ENCODE peak calls at places on chromosomes 2 and 18, in six cellular contexts. X is stimulated activated naive CD8-positive, alpha-beta T cell treated with anti-CD3 and anti-CD28 coated beads, Interleukin-15, amount 100 ng/mL, for 72 hours; K is AG10803; T is PC-9; N is amygdala; D is T-cell. I is an unnamed sample.

GRCh38 chr18:57737661-57738060 is 65.5 kb downstream of the ATP8B1 start:
- DNase-seq in X (no peak), K (peak), T (no peak), N (no peak), D (no peak), I (peak)

GRCh38 chr2:65404988-65405697 is 27.3 kb downstream of the SPRED2 start:
- DNase-seq in X (no peak), K (no peak), T (no peak), N (no peak), D (no peak), I (no peak)

GRCh38 chr2:138831691-138832090 is 51.5 kb upstream of the NXPH2 start:
- DNase-seq in X (no peak), K (no peak), T (no peak), N (no peak), D (no peak), I (no peak)

GRCh38 chr18:10935588-10935987 is 213.8 kb downstream of the PIEZO2 start:
- DNase-seq in X (no peak), K (no peak), T (no peak), N (no peak), D (no peak), I (no peak)

GRCh38 chr2:63765117-63765516 is 76.6 kb upstream of the UGP2 start:
- DNase-seq in X (no peak), K (no peak), T (no peak), N (no peak), D (no peak), I (no peak)

GRCh38 chr2:57877811-57878572 is 168.6 kb upstream of the VRK2 start:
- DNase-seq in X (no peak), K (no peak), T (no peak), N (no peak), D (no peak), I (no peak)

GRCh38 chr2:1607971-1608688 is 136.2 kb downstream of the PXDN start:
- DNase-seq in X (no peak), K (no peak), T (no peak), N (no peak), D (no peak), I (peak)

GRCh38 chr18:59927246-59927825 is 27.5 kb downstream of the PMAIP1 start:
- DNase-seq in X (peak), K (peak), T (no peak), N (no peak), D (no peak), I (peak)

GRCh38 chr2:128317186-128317897 is 1.3 kb downstream of the HS6ST1 start:
- DNase-seq in X (peak), K (no peak), T (no peak), N (no peak), D (no peak), I (no peak)

GRCh38 chr2:241187101-241187690 is 1.3 kb upstream of the ANO7 start:
- DNase-seq in X (no peak), K (no peak), T (no peak), N (no peak), D (no peak), I (no peak)

GRCh38 chr2:168246072-168246482 is 1.3 kb downstream of the STK39 start:
- DNase-seq in X (no peak), K (no peak), T (no peak), N (no peak), D (no peak), I (no peak)

GRCh38 chr2:66105354-66105753 is 329.6 kb upstream of the MEIS1 start:
- DNase-seq in X (no peak), K (no peak), T (no peak), N (no peak), D (no peak), I (no peak)

GRCh38 chr2:176614049-176614448 is 344.8 kb downstream of the MTX2 start:
- DNase-seq in X (no peak), K (no peak), T (no peak), N (no peak), D (no peak), I (no peak)

GRCh38 chr2:223993634-223994232 is 36.5 kb downstream of the MRPL44 start:
- DNase-seq in X (peak), K (peak), T (peak), N (peak), D (peak), I (peak)

GRCh38 chr2:71306762-71307161 is 24.8 kb upstream of the ZNF638 start:
- DNase-seq in X (no peak), K (peak), T (no peak), N (no peak), D (no peak), I (no peak)

GRCh38 chr2:195404650-195405049 is 252.4 kb upstream of the SLC39A10 start:
- DNase-seq in X (no peak), K (peak), T (no peak), N (no peak), D (no peak), I (no peak)

GRCh38 chr18:79825913-79826312 is 28.2 kb downstream of the KCNG2 start:
- DNase-seq in X (no peak), K (no peak), T (no peak), N (no peak), D (no peak), I (no peak)